ENCODE peak calls at places on chromosomes 2 and 18, in four cellular contexts. One of them, this sample, is unnamed. For H3K27me3, the result is how much of the 10 kb centered on the place peaks cover.

GRCh38 chr2:5021148-5021547 is 671.0 kb upstream of the SOX11 start:
- DNase-seq in tibial artery: no peak
- DNase-seq in AG04450: no peak
- DNase-seq in left ventricle myocardium inferior: no peak
- DNase-seq in this sample: no peak

GRCh38 chr2:225070811-225071210 is 28.5 kb upstream of the DOCK10 start:
- DNase-seq in left ventricle myocardium inferior: no peak
- DNase-seq in tibial artery: no peak
- DNase-seq in AG04450: no peak
- DNase-seq in this sample: no peak

GRCh38 chr18:72651033-72651432 is 106.9 kb upstream of the CBLN2 start:
- DNase-seq in left ventricle myocardium inferior: no peak
- DNase-seq in tibial artery: no peak
- DNase-seq in AG04450: no peak
- DNase-seq in this sample: no peak

GRCh38 chr2:207711750-207712487 is 479 bp downstream of the CCNYL1 start:
- DNase-seq in AG04450: no peak
- DNase-seq in tibial artery: peak
- DNase-seq in left ventricle myocardium inferior: peak
- DNase-seq in this sample: peak

GRCh38 chr2:85811173-85811849 is 57.5 kb downstream of the ATOH8 start:
- DNase-seq in left ventricle myocardium inferior: peak
- DNase-seq in AG04450: no peak
- DNase-seq in tibial artery: peak
- DNase-seq in this sample: peak

GRCh38 chr2:65583061-65583460 is 150.7 kb upstream of the SPRED2 start:
- DNase-seq in tibial artery: no peak
- DNase-seq in AG04450: no peak
- DNase-seq in left ventricle myocardium inferior: no peak
- DNase-seq in this sample: no peak

GRCh38 chr18:3088044-3088443 is 75.1 kb upstream of the LPIN2 start:
- DNase-seq in left ventricle myocardium inferior: no peak
- DNase-seq in tibial artery: no peak
- DNase-seq in AG04450: no peak
- DNase-seq in this sample: no peak

GRCh38 chr2:157784169-157784822 is 91.8 kb downstream of the ACVR1 start:
- DNase-seq in tibial artery: peak
- DNase-seq in left ventricle myocardium inferior: peak
- DNase-seq in AG04450: no peak
- DNase-seq in this sample: peak

GRCh38 chr2:65724752-65725151 is 292.4 kb upstream of the SPRED2 start:
- DNase-seq in AG04450: no peak
- DNase-seq in tibial artery: no peak
- DNase-seq in left ventricle myocardium inferior: no peak
- DNase-seq in this sample: no peak

GRCh38 chr2:240462073-240462703 is 26.7 kb downstream of the GPC1 start:
- DNase-seq in tibial artery: peak
- DNase-seq in AG04450: no peak
- DNase-seq in left ventricle myocardium inferior: no peak
- DNase-seq in this sample: no peak

GRCh38 chr2:20414806-20415205 is 32.1 kb upstream of the RHOB start:
- DNase-seq in tibial artery: peak
- DNase-seq in AG04450: no peak
- DNase-seq in left ventricle myocardium inferior: no peak
- DNase-seq in this sample: peak

GRCh38 chr2:217935245-217935879 is 67.4 kb downstream of the TNS1 start:
- DNase-seq in AG04450: no peak
- DNase-seq in tibial artery: no peak
- DNase-seq in left ventricle myocardium inferior: peak
- DNase-seq in this sample: no peak

GRCh38 chr2:47488870-47489584 is 86.1 kb downstream of the MSH2 start:
- DNase-seq in AG04450: peak
- DNase-seq in tibial artery: peak
- DNase-seq in left ventricle myocardium inferior: no peak
- DNase-seq in this sample: no peak

GRCh38 chr2:57139179-57139578 is 907.4 kb upstream of the VRK2 start:
- DNase-seq in tibial artery: no peak
- DNase-seq in left ventricle myocardium inferior: no peak
- DNase-seq in AG04450: no peak
- DNase-seq in this sample: no peak

GRCh38 chr2:169301596-169302330 is 60.6 kb downstream of the LRP2 start:
- DNase-seq in left ventricle myocardium inferior: no peak
- DNase-seq in AG04450: no peak
- DNase-seq in tibial artery: no peak
- DNase-seq in this sample: no peak

GRCh38 chr2:150370600-150370999 is 116.9 kb downstream of the RND3 start:
- DNase-seq in AG04450: no peak
- DNase-seq in left ventricle myocardium inferior: no peak
- DNase-seq in tibial artery: no peak
- DNase-seq in this sample: no peak

GRCh38 chr18:46423226-46423805 is 233.7 kb downstream of the LOXHD1 start:
- DNase-seq in left ventricle myocardium inferior: no peak
- DNase-seq in tibial artery: no peak
- DNase-seq in AG04450: no peak
- DNase-seq in this sample: no peak

GRCh38 chr2:45782968-45783367 is 131.5 kb downstream of the PRKCE start:
- DNase-seq in tibial artery: peak
- DNase-seq in left ventricle myocardium inferior: no peak
- DNase-seq in AG04450: no peak
- DNase-seq in this sample: no peak

GRCh38 chr18:37762076-37762475 is 196.5 kb upstream of the CELF4 start:
- DNase-seq in left ventricle myocardium inferior: no peak
- DNase-seq in tibial artery: no peak
- DNase-seq in AG04450: no peak
- DNase-seq in this sample: no peak

GRCh38 chr2:237096911-237097310 is 11.2 kb downstream of the COPS8 start:
- DNase-seq in AG04450: peak
- DNase-seq in left ventricle myocardium inferior: no peak
- DNase-seq in tibial artery: no peak
- DNase-seq in this sample: no peak

GRCh38 chr18:7480853-7481252 is 86.3 kb upstream of the PTPRM start:
- DNase-seq in left ventricle myocardium inferior: no peak
- DNase-seq in AG04450: no peak
- DNase-seq in tibial artery: no peak
- DNase-seq in this sample: no peak

GRCh38 chr2:238974061-238974460 is 126.2 kb downstream of the TWIST2 start:
- DNase-seq in left ventricle myocardium inferior: no peak
- DNase-seq in AG04450: no peak
- DNase-seq in tibial artery: no peak
- DNase-seq in this sample: no peak

GRCh38 chr18:49094979-49095632 is 144.3 kb upstream of the SMAD7 start:
- DNase-seq in tibial artery: no peak
- DNase-seq in AG04450: peak
- DNase-seq in left ventricle myocardium inferior: no peak
- DNase-seq in this sample: no peak

GRCh38 chr2:231190531-231191197 is 7.8 kb upstream of the ARMC9 start:
- DNase-seq in left ventricle myocardium inferior: peak
- DNase-seq in tibial artery: peak
- DNase-seq in AG04450: no peak
- DNase-seq in this sample: peak

GRCh38 chr2:71933467-71934319 is 214.0 kb downstream of the CYP26B1 start:
- DNase-seq in AG04450: no peak
- DNase-seq in tibial artery: peak
- DNase-seq in left ventricle myocardium inferior: no peak
- DNase-seq in this sample: peak

GRCh38 chr2:229974271-229974670 is 52.0 kb downstream of the FBXO36 start:
- DNase-seq in AG04450: peak
- DNase-seq in left ventricle myocardium inferior: no peak
- DNase-seq in tibial artery: no peak
- DNase-seq in this sample: no peak

GRCh38 chr2:234550511-234551107 is 53.7 kb upstream of the ARL4C start:
- DNase-seq in tibial artery: peak
- DNase-seq in left ventricle myocardium inferior: peak
- DNase-seq in AG04450: peak
- DNase-seq in this sample: peak

GRCh38 chr2:222708274-222708710 is 36.8 kb downstream of the MOGAT1 start:
- DNase-seq in tibial artery: peak
- DNase-seq in AG04450: no peak
- DNase-seq in left ventricle myocardium inferior: peak
- DNase-seq in this sample: peak

GRCh38 chr2:18671363-18671762 is 82.0 kb upstream of the NT5C1B start:
- DNase-seq in AG04450: no peak
- DNase-seq in left ventricle myocardium inferior: no peak
- DNase-seq in tibial artery: no peak
- DNase-seq in this sample: no peak

GRCh38 chr2:189409647-189410046 is 31.6 kb upstream of the WDR75 start:
- DNase-seq in tibial artery: no peak
- DNase-seq in left ventricle myocardium inferior: no peak
- DNase-seq in AG04450: no peak
- DNase-seq in this sample: no peak

GRCh38 chr2:215874418-215874817 is 138.9 kb downstream of the MREG start:
- DNase-seq in left ventricle myocardium inferior: no peak
- DNase-seq in AG04450: no peak
- DNase-seq in tibial artery: no peak
- DNase-seq in this sample: no peak

GRCh38 chr2:240646061-240646899 is 21.0 kb downstream of the GPR35 start:
- DNase-seq in left ventricle myocardium inferior: peak
- DNase-seq in tibial artery: peak
- DNase-seq in AG04450: no peak
- DNase-seq in this sample: peak

GRCh38 chr2:55992465-55992864 is 68.9 kb upstream of the EFEMP1 start:
- DNase-seq in left ventricle myocardium inferior: no peak
- DNase-seq in AG04450: peak
- DNase-seq in tibial artery: peak
- DNase-seq in this sample: peak

GRCh38 chr2:240441993-240442411 is 6.5 kb downstream of the GPC1 start:
- DNase-seq in left ventricle myocardium inferior: no peak
- DNase-seq in AG04450: no peak
- DNase-seq in tibial artery: no peak
- DNase-seq in this sample: no peak

GRCh38 chr2:28370355-28370754 is 22.3 kb upstream of the FOSL2 start:
- DNase-seq in AG04450: no peak
- DNase-seq in tibial artery: no peak
- DNase-seq in left ventricle myocardium inferior: no peak
- DNase-seq in this sample: no peak

GRCh38 chr18:43596106-43596712 is 318.9 kb upstream of the SYT4 start:
- DNase-seq in left ventricle myocardium inferior: no peak
- DNase-seq in AG04450: no peak
- DNase-seq in tibial artery: no peak
- DNase-seq in this sample: no peak

GRCh38 chr2:44544991-44545390 is 183.2 kb downstream of the CAMKMT start:
- DNase-seq in left ventricle myocardium inferior: no peak
- DNase-seq in tibial artery: no peak
- DNase-seq in AG04450: no peak
- DNase-seq in this sample: no peak

GRCh38 chr2:201696151-201696659 is 2.2 kb downstream of the MPP4 start:
- DNase-seq in left ventricle myocardium inferior: no peak
- DNase-seq in AG04450: peak
- DNase-seq in tibial artery: no peak
- DNase-seq in this sample: no peak

GRCh38 chr2:109336296-109336695 is 207.3 kb downstream of the SH3RF3 start:
- DNase-seq in left ventricle myocardium inferior: no peak
- DNase-seq in tibial artery: no peak
- DNase-seq in AG04450: no peak
- DNase-seq in this sample: no peak
- H3K27ac ChIP-seq in left ventricle myocardium inferior: no peak
- H3K27ac ChIP-seq in tibial artery: peak
- H3K27ac ChIP-seq in AG04450: peak
- H3K27ac ChIP-seq in this sample: no peak

DNA sequence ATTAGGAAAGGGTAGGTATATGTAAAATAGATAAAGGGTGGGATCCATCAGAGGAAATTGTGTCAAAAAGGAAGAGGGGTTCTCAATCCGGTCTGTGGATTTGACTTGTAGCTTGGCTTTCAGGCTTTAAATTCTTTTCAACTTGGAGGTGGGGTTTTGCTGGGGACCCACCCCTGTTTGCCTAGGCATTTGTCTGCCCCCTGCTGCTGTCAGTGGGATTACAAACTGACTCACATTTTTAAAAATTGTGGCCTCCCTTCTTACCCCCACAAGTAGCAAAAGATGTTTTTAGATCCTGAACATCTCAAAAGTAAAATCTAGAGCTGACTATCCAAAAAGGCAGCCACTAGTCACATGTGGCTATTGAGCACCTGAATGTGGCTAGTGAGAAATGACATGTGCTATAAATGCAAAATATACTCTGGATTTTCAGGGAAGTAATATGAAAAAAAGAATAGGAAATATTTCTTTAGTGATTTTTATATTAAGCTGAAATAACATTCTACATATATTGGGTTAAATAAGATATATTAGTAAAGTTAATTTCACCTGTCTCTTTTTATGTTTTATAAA is 178.9 kb downstream of the GFPT1 start:
- DNase-seq in tibial artery: no peak
- DNase-seq in AG04450: no peak
- DNase-seq in left ventricle myocardium inferior: no peak
- DNase-seq in this sample: no peak
- TF ChIP-seq CTCF in tibial artery: no peak
- TF ChIP-seq CTCF in AG04450: peak
- TF ChIP-seq CTCF in left ventricle myocardium inferior: no peak
- TF ChIP-seq CTCF in this sample: no peak

GRCh38 chr18:57431512-57432080 is 3.6 kb upstream of the ONECUT2 start:
- DNase-seq in AG04450: no peak
- DNase-seq in left ventricle myocardium inferior: no peak
- DNase-seq in tibial artery: no peak
- DNase-seq in this sample: no peak

GRCh38 chr18:57430166-57430958 is 4.8 kb upstream of the ONECUT2 start:
- DNase-seq in tibial artery: no peak
- DNase-seq in left ventricle myocardium inferior: no peak
- DNase-seq in AG04450: no peak
- DNase-seq in this sample: no peak

GRCh38 chr18:57430983-57431382 is 4.2 kb upstream of the ONECUT2 start:
- DNase-seq in tibial artery: no peak
- DNase-seq in AG04450: no peak
- DNase-seq in left ventricle myocardium inferior: no peak
- DNase-seq in this sample: no peak

GRCh38 chr18:57428221-57429150 is 6.7 kb upstream of the ONECUT2 start:
- DNase-seq in left ventricle myocardium inferior: no peak
- DNase-seq in AG04450: no peak
- DNase-seq in tibial artery: no peak
- DNase-seq in this sample: no peak

DNA sequence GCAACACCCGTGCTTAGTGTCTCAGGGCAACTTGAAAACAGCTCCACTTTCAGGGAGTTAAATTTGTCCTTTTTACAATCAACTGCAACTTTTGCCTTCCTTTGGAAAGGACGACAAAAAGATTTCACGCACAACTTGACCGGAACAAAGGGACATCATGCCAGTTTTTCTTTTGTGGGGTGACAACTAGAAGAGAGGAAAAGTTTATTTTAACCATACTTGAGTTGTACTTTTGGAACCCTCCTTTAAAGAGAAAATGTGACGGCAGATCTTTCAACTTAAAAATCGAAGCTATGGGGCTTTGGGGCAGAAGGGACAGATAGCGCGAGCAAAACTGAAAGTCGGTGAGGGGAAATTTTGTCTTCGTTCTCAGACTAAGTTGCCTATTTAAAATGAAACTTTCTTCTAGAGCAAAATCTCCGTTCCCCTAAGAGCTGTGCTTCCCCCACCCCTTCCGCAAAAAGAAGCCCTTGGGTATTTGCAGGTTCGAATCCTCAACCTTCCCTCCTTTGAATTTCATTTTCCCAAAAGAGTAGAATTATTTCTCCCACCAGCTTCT is 5.5 kb upstream of the ONECUT2 start:
- DNase-seq in tibial artery: no peak
- DNase-seq in left ventricle myocardium inferior: no peak
- DNase-seq in AG04450: no peak
- DNase-seq in this sample: no peak
- H3K27me3 ChIP-seq in tibial artery: half or more
- H3K27me3 ChIP-seq in left ventricle myocardium inferior: half or more
- H3K27me3 ChIP-seq in AG04450: half or more
- H3K27me3 ChIP-seq in this sample: half or more

GRCh38 chr2:168152902-168153301 is 94.5 kb downstream of the STK39 start:
- DNase-seq in tibial artery: no peak
- DNase-seq in AG04450: no peak
- DNase-seq in left ventricle myocardium inferior: no peak
- DNase-seq in this sample: no peak
- H3K27ac ChIP-seq in tibial artery: no peak
- H3K27ac ChIP-seq in AG04450: no peak
- H3K27ac ChIP-seq in left ventricle myocardium inferior: no peak
- H3K27ac ChIP-seq in this sample: no peak

This sample was measured in right atrium auricular region.